ENCODE peak calls at places on chromosomes 7 and 10, in eight cellular contexts. One of them, this sample, is unnamed.

GRCh38 chr10:59711871-59712491 is 2.3 kb upstream of the SLC16A9 start:
- DNase-seq in BE2C: peak
- DNase-seq in IMR-90: no peak
- DNase-seq in H7: no peak
- DNase-seq in CD8-positive, alpha-beta T cell: no peak
- DNase-seq in trophoblast cell: peak
- DNase-seq in choroid plexus epithelial cell: peak
- DNase-seq in NT2/D1: no peak
- DNase-seq in this sample: no peak

GRCh38 chr7:131293018-131293417 is 34.7 kb upstream of the MKLN1 start:
- DNase-seq in BE2C: no peak
- DNase-seq in IMR-90: peak
- DNase-seq in H7: no peak
- DNase-seq in CD8-positive, alpha-beta T cell: no peak
- DNase-seq in trophoblast cell: no peak
- DNase-seq in choroid plexus epithelial cell: peak
- DNase-seq in NT2/D1: no peak
- DNase-seq in this sample: peak

GRCh38 chr7:66741-67140 is 125.6 kb upstream of the FAM20C start:
- DNase-seq in BE2C: no peak
- DNase-seq in IMR-90: no peak
- DNase-seq in H7: peak
- DNase-seq in CD8-positive, alpha-beta T cell: no peak
- DNase-seq in trophoblast cell: no peak
- DNase-seq in choroid plexus epithelial cell: no peak
- DNase-seq in NT2/D1: no peak
- DNase-seq in this sample: no peak

GRCh38 chr10:23368816-23369640 is 24.4 kb upstream of the C10orf67 start:
- DNase-seq in BE2C: no peak
- DNase-seq in IMR-90: no peak
- DNase-seq in H7: no peak
- DNase-seq in CD8-positive, alpha-beta T cell: no peak
- DNase-seq in trophoblast cell: no peak
- DNase-seq in choroid plexus epithelial cell: no peak
- DNase-seq in NT2/D1: no peak
- DNase-seq in this sample: no peak

GRCh38 chr7:102849079-102849478 is 63.7 kb upstream of the LRRC17 start:
- DNase-seq in BE2C: no peak
- DNase-seq in IMR-90: no peak
- DNase-seq in H7: no peak
- DNase-seq in CD8-positive, alpha-beta T cell: no peak
- DNase-seq in trophoblast cell: no peak
- DNase-seq in choroid plexus epithelial cell: no peak
- DNase-seq in NT2/D1: no peak
- DNase-seq in this sample: peak

GRCh38 chr10:113985342-113985844 is 58.3 kb upstream of the ADRB1 start:
- DNase-seq in BE2C: no peak
- DNase-seq in IMR-90: no peak
- DNase-seq in H7: no peak
- DNase-seq in CD8-positive, alpha-beta T cell: no peak
- DNase-seq in trophoblast cell: no peak
- DNase-seq in choroid plexus epithelial cell: no peak
- DNase-seq in NT2/D1: no peak
- DNase-seq in this sample: no peak

GRCh38 chr10:70799124-70799523 is 13.9 kb upstream of the TBATA start:
- DNase-seq in BE2C: no peak
- DNase-seq in IMR-90: no peak
- DNase-seq in H7: no peak
- DNase-seq in CD8-positive, alpha-beta T cell: no peak
- DNase-seq in trophoblast cell: no peak
- DNase-seq in choroid plexus epithelial cell: peak
- DNase-seq in NT2/D1: no peak
- DNase-seq in this sample: no peak

GRCh38 chr7:21507627-21508343 is 35.1 kb upstream of the DNAH11 start:
- DNase-seq in BE2C: peak
- DNase-seq in IMR-90: peak
- DNase-seq in H7: peak
- DNase-seq in CD8-positive, alpha-beta T cell: peak
- DNase-seq in trophoblast cell: peak
- DNase-seq in choroid plexus epithelial cell: peak
- DNase-seq in NT2/D1: peak
- DNase-seq in this sample: peak

GRCh38 chr7:48035301-48035966 is at the start of gene C7orf57:
- DNase-seq in BE2C: peak
- DNase-seq in IMR-90: peak
- DNase-seq in H7: peak
- DNase-seq in CD8-positive, alpha-beta T cell: peak
- DNase-seq in trophoblast cell: peak
- DNase-seq in choroid plexus epithelial cell: peak
- DNase-seq in NT2/D1: peak
- DNase-seq in this sample: peak

GRCh38 chr10:80414126-80414898 is 6.0 kb downstream of the PRXL2A start:
- DNase-seq in BE2C: no peak
- DNase-seq in IMR-90: peak
- DNase-seq in H7: no peak
- DNase-seq in CD8-positive, alpha-beta T cell: no peak
- DNase-seq in trophoblast cell: no peak
- DNase-seq in choroid plexus epithelial cell: peak
- DNase-seq in NT2/D1: no peak
- DNase-seq in this sample: no peak

GRCh38 chr7:121302214-121302745 is 26.5 kb upstream of the WNT16 start:
- DNase-seq in BE2C: no peak
- DNase-seq in IMR-90: peak
- DNase-seq in H7: no peak
- DNase-seq in CD8-positive, alpha-beta T cell: no peak
- DNase-seq in trophoblast cell: peak
- DNase-seq in choroid plexus epithelial cell: peak
- DNase-seq in NT2/D1: no peak
- DNase-seq in this sample: peak

GRCh38 chr10:49653530-49653929 is 25.9 kb upstream of the C10orf53 start:
- DNase-seq in BE2C: no peak
- DNase-seq in IMR-90: no peak
- DNase-seq in H7: peak
- DNase-seq in CD8-positive, alpha-beta T cell: no peak
- DNase-seq in trophoblast cell: no peak
- DNase-seq in choroid plexus epithelial cell: no peak
- DNase-seq in NT2/D1: no peak
- DNase-seq in this sample: no peak

GRCh38 chr10:50874723-50875122 is 10.7 kb downstream of the A1CF start:
- DNase-seq in BE2C: no peak
- DNase-seq in IMR-90: no peak
- DNase-seq in H7: no peak
- DNase-seq in CD8-positive, alpha-beta T cell: no peak
- DNase-seq in trophoblast cell: no peak
- DNase-seq in choroid plexus epithelial cell: no peak
- DNase-seq in NT2/D1: no peak
- DNase-seq in this sample: no peak

GRCh38 chr10:27618036-27618615 is 114.0 kb downstream of the RAB18 start:
- DNase-seq in BE2C: no peak
- DNase-seq in IMR-90: no peak
- DNase-seq in H7: no peak
- DNase-seq in CD8-positive, alpha-beta T cell: no peak
- DNase-seq in trophoblast cell: no peak
- DNase-seq in choroid plexus epithelial cell: no peak
- DNase-seq in NT2/D1: no peak
- DNase-seq in this sample: no peak

GRCh38 chr7:99551329-99551728 is 585 bp downstream of the FAM200A start:
- DNase-seq in BE2C: no peak
- DNase-seq in IMR-90: peak
- DNase-seq in H7: no peak
- DNase-seq in CD8-positive, alpha-beta T cell: no peak
- DNase-seq in trophoblast cell: no peak
- DNase-seq in choroid plexus epithelial cell: peak
- DNase-seq in NT2/D1: no peak
- DNase-seq in this sample: peak

GRCh38 chr10:108392286-108392685 is 1227.8 kb upstream of the SORCS1 start:
- DNase-seq in BE2C: no peak
- DNase-seq in IMR-90: peak
- DNase-seq in H7: no peak
- DNase-seq in CD8-positive, alpha-beta T cell: no peak
- DNase-seq in trophoblast cell: peak
- DNase-seq in choroid plexus epithelial cell: peak
- DNase-seq in NT2/D1: no peak
- DNase-seq in this sample: peak

GRCh38 chr10:118447478-118447877 is 105.4 kb upstream of the FAM204A start:
- DNase-seq in BE2C: peak
- DNase-seq in IMR-90: no peak
- DNase-seq in H7: no peak
- DNase-seq in CD8-positive, alpha-beta T cell: no peak
- DNase-seq in trophoblast cell: no peak
- DNase-seq in choroid plexus epithelial cell: no peak
- DNase-seq in NT2/D1: no peak
- DNase-seq in this sample: peak

GRCh38 chr7:1952169-1952760 is 280.5 kb downstream of the MAD1L1 start:
- DNase-seq in BE2C: peak
- DNase-seq in IMR-90: no peak
- DNase-seq in H7: no peak
- DNase-seq in CD8-positive, alpha-beta T cell: no peak
- DNase-seq in trophoblast cell: no peak
- DNase-seq in choroid plexus epithelial cell: no peak
- DNase-seq in NT2/D1: no peak
- DNase-seq in this sample: no peak

GRCh38 chr7:97025983-97026704 is 1.5 kb upstream of the DLX5 start:
- DNase-seq in BE2C: no peak
- DNase-seq in IMR-90: no peak
- DNase-seq in H7: peak
- DNase-seq in CD8-positive, alpha-beta T cell: no peak
- DNase-seq in trophoblast cell: no peak
- DNase-seq in choroid plexus epithelial cell: peak
- DNase-seq in NT2/D1: no peak
- DNase-seq in this sample: no peak

GRCh38 chr10:75978213-75978612 is 546.8 kb downstream of the LRMDA start:
- DNase-seq in BE2C: no peak
- DNase-seq in IMR-90: no peak
- DNase-seq in H7: no peak
- DNase-seq in CD8-positive, alpha-beta T cell: no peak
- DNase-seq in trophoblast cell: no peak
- DNase-seq in choroid plexus epithelial cell: peak
- DNase-seq in NT2/D1: no peak
- DNase-seq in this sample: no peak

GRCh38 chr10:13788701-13789447 is 202.1 kb downstream of the PRPF18 start:
- DNase-seq in BE2C: no peak
- DNase-seq in IMR-90: peak
- DNase-seq in H7: no peak
- DNase-seq in CD8-positive, alpha-beta T cell: no peak
- DNase-seq in trophoblast cell: no peak
- DNase-seq in choroid plexus epithelial cell: peak
- DNase-seq in NT2/D1: no peak
- DNase-seq in this sample: peak

GRCh38 chr7:34425194-34425593 is 232.8 kb upstream of the NPSR1 start:
- DNase-seq in BE2C: no peak
- DNase-seq in IMR-90: no peak
- DNase-seq in H7: no peak
- DNase-seq in CD8-positive, alpha-beta T cell: no peak
- DNase-seq in trophoblast cell: no peak
- DNase-seq in choroid plexus epithelial cell: no peak
- DNase-seq in NT2/D1: no peak
- DNase-seq in this sample: no peak

GRCh38 chr7:32299133-32299702 is 191.0 kb downstream of the LSM5 start:
- DNase-seq in BE2C: no peak
- DNase-seq in IMR-90: no peak
- DNase-seq in H7: peak
- DNase-seq in CD8-positive, alpha-beta T cell: no peak
- DNase-seq in trophoblast cell: no peak
- DNase-seq in choroid plexus epithelial cell: no peak
- DNase-seq in NT2/D1: no peak
- DNase-seq in this sample: no peak

GRCh38 chr7:108605582-108606173 is 36.0 kb downstream of the DNAJB9 start:
- DNase-seq in BE2C: no peak
- DNase-seq in IMR-90: peak
- DNase-seq in H7: no peak
- DNase-seq in CD8-positive, alpha-beta T cell: no peak
- DNase-seq in trophoblast cell: no peak
- DNase-seq in choroid plexus epithelial cell: no peak
- DNase-seq in NT2/D1: no peak
- DNase-seq in this sample: no peak

GRCh38 chr10:88975377-88975720 is 15.2 kb upstream of the FAS start:
- DNase-seq in BE2C: no peak
- DNase-seq in IMR-90: no peak
- DNase-seq in H7: no peak
- DNase-seq in CD8-positive, alpha-beta T cell: no peak
- DNase-seq in trophoblast cell: no peak
- DNase-seq in choroid plexus epithelial cell: no peak
- DNase-seq in NT2/D1: no peak
- DNase-seq in this sample: no peak

GRCh38 chr10:6201511-6201975 is 1.2 kb upstream of the PFKFB3 start:
- DNase-seq in BE2C: peak
- DNase-seq in IMR-90: peak
- DNase-seq in H7: peak
- DNase-seq in CD8-positive, alpha-beta T cell: peak
- DNase-seq in trophoblast cell: peak
- DNase-seq in choroid plexus epithelial cell: peak
- DNase-seq in NT2/D1: no peak
- DNase-seq in this sample: peak
- H3K4me3 ChIP-seq in BE2C: peak
- H3K4me3 ChIP-seq in IMR-90: peak
- H3K4me3 ChIP-seq in H7: peak
- H3K4me3 ChIP-seq in CD8-positive, alpha-beta T cell: peak
- H3K4me3 ChIP-seq in trophoblast cell: peak
- H3K4me3 ChIP-seq in choroid plexus epithelial cell: peak
- H3K4me3 ChIP-seq in NT2/D1: peak
- H3K4me3 ChIP-seq in this sample: peak

DNA sequence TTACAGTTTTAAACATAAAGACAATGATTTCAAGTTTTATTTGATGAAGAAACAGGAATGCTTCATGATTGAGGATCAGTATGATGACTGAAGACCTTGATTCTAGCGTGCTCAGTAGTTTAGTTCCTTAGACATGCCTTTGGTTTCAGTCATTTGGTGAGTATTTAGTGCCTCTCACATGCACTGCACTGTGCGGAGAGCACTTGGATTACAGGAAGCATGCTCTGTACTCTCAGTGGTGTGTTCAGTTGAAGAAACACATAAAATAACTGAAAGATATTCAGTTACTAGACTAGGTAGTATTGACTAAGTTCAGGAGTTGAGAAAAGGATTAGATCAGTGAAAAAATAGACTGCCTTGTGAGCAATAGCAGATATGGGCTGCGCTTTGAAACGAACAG is 25.5 kb downstream of the RBM17 start:
- DNase-seq in BE2C: no peak
- DNase-seq in IMR-90: peak
- DNase-seq in H7: no peak
- DNase-seq in CD8-positive, alpha-beta T cell: no peak
- DNase-seq in trophoblast cell: no peak
- DNase-seq in choroid plexus epithelial cell: no peak
- DNase-seq in NT2/D1: no peak
- DNase-seq in this sample: no peak
- H3K4me3 ChIP-seq in BE2C: no peak
- H3K4me3 ChIP-seq in IMR-90: no peak
- H3K4me3 ChIP-seq in H7: no peak
- H3K4me3 ChIP-seq in CD8-positive, alpha-beta T cell: no peak
- H3K4me3 ChIP-seq in trophoblast cell: no peak
- H3K4me3 ChIP-seq in choroid plexus epithelial cell: no peak
- H3K4me3 ChIP-seq in NT2/D1: no peak
- H3K4me3 ChIP-seq in this sample: no peak

GRCh38 chr7:128121731-128122576 is 90.7 kb upstream of the LRRC4 start:
- DNase-seq in BE2C: peak
- DNase-seq in IMR-90: no peak
- DNase-seq in H7: no peak
- DNase-seq in CD8-positive, alpha-beta T cell: peak
- DNase-seq in trophoblast cell: peak
- DNase-seq in choroid plexus epithelial cell: peak
- DNase-seq in NT2/D1: no peak
- DNase-seq in this sample: peak
- H3K4me3 ChIP-seq in BE2C: peak
- H3K4me3 ChIP-seq in IMR-90: no peak
- H3K4me3 ChIP-seq in H7: no peak
- H3K4me3 ChIP-seq in CD8-positive, alpha-beta T cell: no peak
- H3K4me3 ChIP-seq in trophoblast cell: no peak
- H3K4me3 ChIP-seq in choroid plexus epithelial cell: no peak
- H3K4me3 ChIP-seq in NT2/D1: no peak
- H3K4me3 ChIP-seq in this sample: peak

GRCh38 chr10:117164878-117165556 is 26.9 kb upstream of the VAX1 start:
- DNase-seq in BE2C: no peak
- DNase-seq in IMR-90: no peak
- DNase-seq in H7: peak
- DNase-seq in CD8-positive, alpha-beta T cell: no peak
- DNase-seq in trophoblast cell: no peak
- DNase-seq in choroid plexus epithelial cell: no peak
- DNase-seq in NT2/D1: no peak
- DNase-seq in this sample: no peak
- H3K4me3 ChIP-seq in BE2C: no peak
- H3K4me3 ChIP-seq in IMR-90: peak
- H3K4me3 ChIP-seq in H7: no peak
- H3K4me3 ChIP-seq in CD8-positive, alpha-beta T cell: no peak
- H3K4me3 ChIP-seq in trophoblast cell: no peak
- H3K4me3 ChIP-seq in choroid plexus epithelial cell: no peak
- H3K4me3 ChIP-seq in NT2/D1: no peak
- H3K4me3 ChIP-seq in this sample: no peak